ENCODE peak calls at places on chromosomes 5 and 9, in four cellular contexts. E, B, I and K are unnamed samples.

GRCh38 chr5:116575635-116576042 is 1.0 kb upstream of the SEMA6A start:
- DNase-seq in E (peak), B (no peak), I (no peak), K (no peak)

GRCh38 chr5:115170128-115170923 is 618 bp upstream of the TRIM36 start:
- DNase-seq in E (peak), B (no peak), I (no peak), K (no peak)

GRCh38 chr9:15509931-15510788 is 610 bp downstream of the PSIP1 start:
- DNase-seq in E (peak), B (peak), I (peak), K (peak)

GRCh38 chr5:68683632-68684035 is 410.2 kb upstream of the SLC30A5 start:
- DNase-seq in E (no peak), B (no peak), I (no peak), K (no peak)

GRCh38 chr5:148794275-148794674 is 32.1 kb upstream of the ADRB2 start:
- DNase-seq in E (no peak), B (no peak), I (no peak), K (no peak)

GRCh38 chr9:131258698-131259431 is 17.4 kb downstream of the FAM78A start:
- DNase-seq in E (no peak), B (no peak), I (no peak), K (no peak)

GRCh38 chr5:167579701-167580045 is 711.8 kb upstream of the WWC1 start:
- DNase-seq in E (no peak), B (no peak), I (no peak), K (no peak)

GRCh38 chr9:74643303-74643933 is 146.3 kb downstream of the RORB start:
- DNase-seq in E (no peak), B (no peak), I (no peak), K (no peak)

GRCh38 chr5:156182174-156182967 is 144.6 kb upstream of the SGCD start:
- DNase-seq in E (no peak), B (no peak), I (no peak), K (no peak)

GRCh38 chr5:60945760-60946253 is 802 bp downstream of the NDUFAF2 start:
- DNase-seq in E (no peak), B (peak), I (no peak), K (no peak)

GRCh38 chr9:14678776-14679175 is 14.5 kb downstream of the ZDHHC21 start:
- DNase-seq in E (no peak), B (no peak), I (no peak), K (no peak)

GRCh38 chr9:114476891-114477469 is 28.3 kb downstream of the WHRN start:
- DNase-seq in E (no peak), B (peak), I (no peak), K (no peak)

GRCh38 chr9:28651050-28651722 is 1077.9 kb upstream of the C9orf72 start:
- DNase-seq in E (no peak), B (no peak), I (no peak), K (no peak)

GRCh38 chr9:113582698-113583200 is 119.2 kb downstream of the RGS3 start:
- DNase-seq in E (no peak), B (no peak), I (no peak), K (no peak)

GRCh38 chr9:129400971-129401622 is 219.8 kb downstream of the C9orf50 start:
- DNase-seq in E (no peak), B (no peak), I (no peak), K (no peak)

GRCh38 chr5:57745029-57745428 is 262.4 kb upstream of the ACTBL2 start:
- DNase-seq in E (no peak), B (no peak), I (no peak), K (no peak)

GRCh38 chr5:80399553-80400239 is 8.2 kb upstream of the ZFYVE16 start:
- DNase-seq in E (no peak), B (no peak), I (peak), K (peak)

GRCh38 chr9:95720496-95720895 is 155.0 kb upstream of the ERCC6L2 start:
- DNase-seq in E (no peak), B (no peak), I (no peak), K (no peak)

GRCh38 chr5:72788851-72789505 is 27.5 kb upstream of the TNPO1 start:
- DNase-seq in E (no peak), B (no peak), I (no peak), K (no peak)

DNA sequence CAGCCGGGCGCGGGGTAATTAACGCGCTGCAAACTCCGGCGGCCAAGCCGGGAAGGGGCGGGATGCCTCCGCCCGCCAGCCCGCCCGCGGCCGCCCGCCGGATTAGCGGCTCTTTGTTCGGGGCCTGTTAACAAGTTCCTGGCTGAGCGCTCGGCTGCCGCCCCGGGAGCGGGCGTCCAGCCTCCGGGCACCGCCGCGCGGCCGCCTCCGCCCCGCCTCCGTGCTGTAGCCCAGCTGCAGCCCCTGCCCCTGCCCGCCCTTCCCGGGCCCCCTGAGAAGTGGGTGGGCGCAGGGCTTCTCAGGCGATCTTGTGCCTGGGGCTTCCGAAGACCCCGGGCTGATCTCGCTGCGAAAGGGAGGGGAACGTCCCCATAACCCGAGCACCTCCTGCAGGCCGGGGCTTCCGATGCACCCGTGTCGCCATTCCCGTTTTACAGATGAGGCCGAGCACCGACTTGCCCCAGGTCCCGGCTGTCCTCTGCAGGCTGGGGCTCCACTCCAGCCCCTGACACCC is 7.6 kb downstream of the UNC5A start:
- DNase-seq in E (no peak), B (no peak), I (no peak), K (no peak)
- TF ChIP-seq CTCF in E (peak), B (no peak), I (peak), K (peak)

DNA sequence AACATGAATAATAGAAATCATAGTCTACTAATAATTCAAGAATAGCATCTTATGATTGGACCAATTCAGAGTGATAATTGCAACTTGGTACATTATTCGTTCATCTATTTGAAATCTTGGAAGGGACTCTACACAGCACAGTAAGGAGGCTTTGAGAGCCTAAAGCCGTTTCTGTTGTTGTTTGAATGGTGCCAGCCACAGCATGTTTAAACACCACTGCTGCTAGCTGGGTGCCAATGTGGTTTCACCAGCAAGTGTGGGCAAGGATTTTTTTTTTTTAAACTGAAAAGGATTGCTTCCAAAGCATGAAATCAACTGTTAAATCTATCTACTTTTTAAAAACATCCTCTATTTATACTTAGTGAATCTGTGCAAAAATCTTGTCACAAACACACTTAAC is 253.9 kb upstream of the MAP3K1 start:
- DNase-seq in E (no peak), B (no peak), I (no peak), K (no peak)
- TF ChIP-seq CTCF in E (no peak), B (no peak), I (no peak), K (no peak)

GRCh38 chr5:120657083-120657482 is 193.0 kb downstream of the PRR16 start:
- DNase-seq in E (no peak), B (no peak), I (no peak), K (no peak)

GRCh38 chr5:120655828-120656435 is 191.8 kb downstream of the PRR16 start:
- DNase-seq in E (peak), B (peak), I (peak), K (no peak)
- TF ChIP-seq CTCF in E (peak), B (no peak), I (peak), K (peak)

GRCh38 chr5:10502130-10502529 is 60.5 kb downstream of the ROPN1L start:
- DNase-seq in E (no peak), B (no peak), I (no peak), K (no peak)
- TF ChIP-seq CTCF in E (no peak), B (no peak), I (no peak), K (no peak)

GRCh38 chr5:175866377-175866907 is 4.9 kb upstream of the CPLX2 start:
- DNase-seq in E (no peak), B (no peak), I (no peak), K (no peak)

GRCh38 chr5:175868996-175869638 is 2.3 kb upstream of the CPLX2 start:
- DNase-seq in E (no peak), B (no peak), I (no peak), K (no peak)

GRCh38 chr5:175870820-175871447 is 444 bp upstream of the CPLX2 start:
- DNase-seq in E (no peak), B (no peak), I (no peak), K (no peak)

GRCh38 chr5:175868348-175868723 is 3.0 kb upstream of the CPLX2 start:
- DNase-seq in E (no peak), B (no peak), I (no peak), K (no peak)

DNA sequence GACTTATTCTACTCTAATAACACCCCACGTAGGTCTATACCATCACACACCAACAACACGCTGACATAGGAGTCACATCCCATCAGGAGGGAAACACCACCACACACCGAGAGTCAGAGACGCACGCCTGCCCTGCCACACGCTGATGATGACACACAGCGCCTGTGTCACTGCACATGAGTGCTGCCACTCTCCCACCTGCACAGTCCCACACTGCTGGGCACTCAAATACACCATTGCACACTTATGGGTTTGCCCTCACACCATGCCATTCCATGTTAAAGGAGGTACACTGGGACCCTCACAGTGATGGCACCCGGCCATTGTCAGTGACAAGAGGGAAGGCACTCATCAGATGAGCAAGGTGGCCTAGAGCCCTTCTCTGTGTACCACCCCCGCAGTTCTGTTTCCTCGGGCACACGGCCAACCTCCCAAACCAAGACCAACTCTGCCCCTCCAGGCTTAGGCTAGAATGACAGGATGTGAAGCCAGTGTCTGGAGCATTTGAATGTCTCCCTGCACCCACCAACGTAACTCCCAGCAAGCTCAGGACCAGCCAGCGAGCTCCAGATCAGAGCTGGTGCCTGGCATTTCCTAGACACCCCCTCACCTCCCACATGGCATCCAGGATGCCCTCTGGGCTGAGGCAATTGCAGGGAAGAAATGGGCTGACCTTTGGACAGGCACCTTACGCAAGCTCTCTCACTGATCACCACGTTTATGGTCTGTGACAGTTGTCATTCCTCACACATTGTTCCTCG is 3.6 kb upstream of the CPLX2 start:
- DNase-seq in E (no peak), B (no peak), I (peak), K (no peak)
- TF ChIP-seq CTCF in E (peak), B (no peak), I (peak), K (no peak)

GRCh38 chr5:43066799-43067741 is 27.0 kb upstream of the ANXA2R start:
- DNase-seq in E (peak), B (peak), I (peak), K (peak)

GRCh38 chr5:43068037-43068436 is 27.9 kb upstream of the ANXA2R start:
- DNase-seq in E (no peak), B (no peak), I (peak), K (no peak)

GRCh38 chr5:43065384-43066230 is 25.5 kb upstream of the ANXA2R start:
- DNase-seq in E (no peak), B (peak), I (peak), K (no peak)

GRCh38 chr5:43063731-43064171 is 23.6 kb upstream of the ANXA2R start:
- DNase-seq in E (no peak), B (no peak), I (no peak), K (no peak)

GRCh38 chr5:43066231-43066798 is 26.2 kb upstream of the ANXA2R start:
- DNase-seq in E (peak), B (peak), I (peak), K (peak)
- TF ChIP-seq CTCF in E (peak), B (no peak), I (peak), K (no peak)

DNA sequence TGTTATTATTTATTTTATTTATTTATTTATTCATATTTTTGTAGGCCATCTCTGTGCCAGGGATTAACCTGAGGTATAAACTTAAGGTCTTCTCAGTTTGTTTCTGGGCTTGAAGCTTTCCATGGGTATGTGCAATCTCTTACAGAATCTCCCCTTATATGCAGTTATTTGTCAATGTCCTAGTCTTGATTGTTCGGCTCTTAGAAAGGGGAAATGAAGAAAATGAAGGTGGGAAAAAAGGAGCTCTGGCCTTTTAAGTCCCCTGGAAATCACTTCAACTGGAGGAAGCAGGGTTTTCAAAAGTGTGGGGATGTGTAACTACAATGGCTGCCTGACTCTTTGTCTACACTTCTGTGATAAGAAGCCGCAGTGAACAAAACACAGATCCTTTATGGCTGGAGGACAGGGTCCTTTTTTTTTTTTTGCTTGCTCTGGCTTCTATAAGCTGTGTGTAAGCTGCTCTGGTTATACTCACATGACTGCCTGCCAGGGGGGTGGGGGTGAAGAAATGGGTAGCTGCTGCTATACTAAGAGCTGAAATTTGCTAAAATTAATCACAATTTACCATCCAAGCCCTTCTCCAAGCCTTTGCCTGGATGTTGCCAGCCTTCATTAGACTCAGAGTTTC is 33.7 kb downstream of the CENPP start:
- DNase-seq in E (no peak), B (no peak), I (no peak), K (no peak)
- TF ChIP-seq CTCF in E (no peak), B (no peak), I (no peak), K (no peak)

DNA sequence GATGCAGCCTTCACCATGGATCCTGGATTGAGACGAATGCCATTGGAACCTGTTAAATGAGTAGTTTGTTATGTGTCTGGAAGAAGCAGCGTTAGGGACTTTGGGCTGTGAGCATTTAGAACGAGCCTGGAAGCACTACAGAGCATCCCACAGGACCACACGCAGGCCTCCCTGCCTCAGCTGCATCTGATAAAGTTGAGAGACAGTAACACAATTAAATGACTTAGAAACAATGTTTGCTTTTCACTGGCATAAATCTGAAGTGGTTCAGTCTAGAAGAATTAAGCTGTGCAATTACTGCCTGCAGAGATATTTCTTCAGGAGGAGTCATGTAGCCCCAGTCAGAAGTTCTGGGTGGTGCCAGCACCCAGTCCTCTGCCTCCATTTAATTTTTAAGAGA is 9.8 kb upstream of the TLX3 start:
- DNase-seq in E (no peak), B (no peak), I (no peak), K (no peak)
- TF ChIP-seq CTCF in E (no peak), B (no peak), I (no peak), K (no peak)

GRCh38 chr9:94623253-94623652 is 16.1 kb downstream of the FBP1 start:
- DNase-seq in E (peak), B (peak), I (peak), K (peak)
- TF ChIP-seq CTCF in E (peak), B (no peak), I (peak), K (peak)

DNA sequence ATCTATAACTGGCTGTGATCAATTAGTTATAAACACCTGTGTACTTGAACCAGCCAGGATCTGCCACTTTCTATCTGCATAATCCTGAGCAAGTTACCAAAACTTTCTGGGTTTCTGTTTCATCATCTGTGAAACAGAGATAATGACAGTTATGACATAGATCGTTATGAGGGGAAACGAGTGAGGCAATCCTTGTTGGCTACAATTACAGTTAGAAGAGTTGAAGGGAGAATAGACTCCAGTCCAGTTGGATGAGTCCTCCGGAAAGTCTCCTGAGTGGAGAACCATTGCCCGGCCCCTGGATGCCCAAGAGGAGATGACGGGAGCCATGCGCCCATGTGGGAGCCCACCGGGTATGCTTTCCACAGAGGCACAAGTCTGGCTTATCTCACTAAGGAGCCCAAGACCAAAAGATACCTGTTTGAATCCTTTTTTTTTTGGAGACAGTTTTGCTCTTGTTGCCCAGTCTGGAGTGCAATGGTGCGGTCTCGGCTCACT is 4.5 kb downstream of the PDE6A start:
- DNase-seq in E (no peak), B (no peak), I (no peak), K (no peak)
- TF ChIP-seq CTCF in E (no peak), B (no peak), I (no peak), K (no peak)